ENCODE peak calls at places on chromosomes 3 and 15, in six cellular contexts. Q is H1, K is WTC11, V is K562, L is HCT116, F is HepG2. R is an unnamed sample.

GRCh38 chr3:123081718-123082369 is 15.0 kb downstream of the PDIA5 start:
- DNase-seq in Q (no peak), F (no peak), V (peak; percentile 22), L (no peak), K (no peak), R (no peak)

GRCh38 chr15:101437209-101437608 is 52.3 kb downstream of the PCSK6 start:
- DNase-seq in V (no peak), L (no peak), F (no peak), Q (peak; percentile 39), K (no peak), R (no peak)

GRCh38 chr3:23800731-23801130 is 5.0 kb upstream of the UBE2E1 start:
- DNase-seq in Q (no peak), L (peak; percentile 10), K (no peak), F (no peak), V (no peak), R (no peak)

GRCh38 chr3:81195483-81195882 is 566.0 kb downstream of the GBE1 start:
- DNase-seq in K (no peak), Q (no peak), F (no peak), V (no peak), L (no peak), R (no peak)

GRCh38 chr15:60928987-60929386 is 300.1 kb downstream of the RORA start:
- DNase-seq in K (no peak), L (no peak), F (no peak), Q (no peak), V (no peak), R (no peak)

GRCh38 chr3:14375192-14375591 is 27.2 kb upstream of the SLC6A6 start:
- DNase-seq in F (no peak), L (no peak), K (no peak), Q (no peak), V (peak; percentile 45), R (no peak)

GRCh38 chr15:89400121-89400996 is 65.7 kb upstream of the POLG start:
- DNase-seq in Q (no peak), L (no peak), V (no peak), F (no peak), K (peak; percentile 38), R (peak; percentile 28)

GRCh38 chr3:12869025-12869695 is 27.8 kb upstream of the RPL32 start:
- DNase-seq in Q (peak; percentile 92), K (peak; percentile 88), V (peak; percentile 92), L (no peak), F (no peak), R (peak; percentile 66)

GRCh38 chr3:154235330-154235729 is 89.0 kb downstream of the DHX36 start:
- DNase-seq in K (no peak), Q (no peak), L (no peak), F (no peak), V (no peak), R (no peak)

DNA sequence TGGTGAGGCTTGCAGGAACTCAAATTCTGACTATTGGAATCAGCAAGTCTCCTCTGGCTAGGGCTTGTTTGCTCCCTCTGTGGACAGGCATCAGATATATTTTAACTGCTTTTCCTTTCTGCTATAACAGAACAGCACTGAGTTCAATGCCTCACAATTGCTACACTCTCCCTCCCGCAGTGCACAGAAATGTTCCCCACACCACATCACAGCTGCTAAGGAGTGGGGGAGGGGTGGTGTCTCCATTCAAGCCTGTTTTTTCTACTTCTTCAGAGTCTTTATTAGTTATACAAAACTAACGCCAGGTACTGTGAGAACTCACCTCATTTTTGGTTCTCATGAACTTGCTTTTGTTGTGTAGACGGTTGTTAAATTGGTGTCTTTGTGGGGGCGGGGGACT is 68.5 kb downstream of the BCHE start:
- DNase-seq in Q (no peak), K (peak; percentile 15), L (no peak), V (no peak), F (no peak), R (no peak)
- TF ChIP-seq SP1 in Q (no peak), K (no peak), L (no peak), V (no peak), F (no peak), R (no peak)

GRCh38 chr3:141401584-141402475 is 33.5 kb downstream of the ZBTB38 start:
- DNase-seq in V (no peak), L (no peak), K (peak; percentile 56), Q (peak; percentile 69), F (no peak), R (peak; percentile 58)

GRCh38 chr3:141397996-141398395 is 29.7 kb downstream of the ZBTB38 start:
- DNase-seq in L (no peak), V (no peak), Q (no peak), F (no peak), K (no peak), R (no peak)

GRCh38 chr3:141399979-141400971 is 32.0 kb downstream of the ZBTB38 start:
- DNase-seq in Q (no peak), K (no peak), L (no peak), F (peak; percentile 97), V (no peak), R (no peak)

GRCh38 chr3:141401095-141401494 is 32.8 kb downstream of the ZBTB38 start:
- DNase-seq in K (no peak), F (no peak), Q (no peak), V (no peak), L (no peak), R (no peak)

GRCh38 chr3:141399200-141399599 is 30.9 kb downstream of the ZBTB38 start:
- DNase-seq in L (no peak), F (no peak), K (no peak), Q (no peak), V (no peak), R (no peak)
- TF ChIP-seq SP1 in L (no peak), F (no peak), K (no peak), Q (no peak), V (no peak), R (no peak)

DNA sequence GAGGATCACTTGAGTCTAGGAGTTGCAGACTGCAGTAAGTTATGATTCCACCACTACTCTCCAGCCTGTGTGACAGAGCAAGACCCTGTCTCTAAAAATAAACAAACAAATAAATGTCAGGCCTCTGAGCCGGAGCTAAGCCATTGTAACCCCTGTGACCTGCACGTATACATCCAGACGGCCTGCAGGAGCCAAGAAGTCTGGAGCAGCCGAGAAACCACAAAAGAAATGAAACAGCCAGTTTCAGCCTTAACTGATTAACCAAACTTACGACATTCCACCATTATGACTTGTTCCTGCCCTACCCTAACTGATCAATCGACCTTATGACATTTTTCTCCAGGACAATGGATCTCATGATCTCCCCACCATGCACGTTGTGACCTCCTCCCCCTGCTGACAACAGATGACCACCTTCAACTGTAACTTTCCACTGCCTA is 32.5 kb upstream of the ZKSCAN7 start:
- DNase-seq in Q (no peak), K (no peak), L (no peak), V (no peak), F (peak; percentile 67), R (no peak)
- TF ChIP-seq SP1 in Q (no peak), K (no peak), L (no peak), V (no peak), F (no peak), R (no peak)

GRCh38 chr15:57893075-57893474 is 172.4 kb downstream of the ALDH1A2 start:
- DNase-seq in L (no peak), K (no peak), F (no peak), V (no peak), Q (no peak), R (no peak)
- TF ChIP-seq SP1 in L (no peak), K (no peak), F (no peak), V (no peak), Q (no peak), R (no peak)

GRCh38 chr3:43762486-43762885 is 71.7 kb downstream of the ABHD5 start:
- DNase-seq in V (no peak), F (no peak), Q (no peak), K (no peak), L (no peak), R (no peak)

GRCh38 chr3:43766672-43767465 is 76.1 kb downstream of the ABHD5 start:
- DNase-seq in V (no peak), K (no peak), F (no peak), L (no peak), Q (no peak), R (no peak)

GRCh38 chr3:43764471-43764870 is 73.7 kb downstream of the ABHD5 start:
- DNase-seq in V (no peak), Q (no peak), F (no peak), K (no peak), L (no peak), R (no peak)

GRCh38 chr3:43764012-43764411 is 73.3 kb downstream of the ABHD5 start:
- DNase-seq in L (no peak), Q (no peak), F (no peak), K (no peak), V (no peak), R (no peak)

GRCh38 chr3:43765417-43766030 is 74.8 kb downstream of the ABHD5 start:
- DNase-seq in L (no peak), F (no peak), Q (no peak), K (no peak), V (no peak), R (no peak)
- TF ChIP-seq SP1 in L (no peak), F (no peak), Q (no peak), K (no peak), V (no peak), R (no peak)

DNA sequence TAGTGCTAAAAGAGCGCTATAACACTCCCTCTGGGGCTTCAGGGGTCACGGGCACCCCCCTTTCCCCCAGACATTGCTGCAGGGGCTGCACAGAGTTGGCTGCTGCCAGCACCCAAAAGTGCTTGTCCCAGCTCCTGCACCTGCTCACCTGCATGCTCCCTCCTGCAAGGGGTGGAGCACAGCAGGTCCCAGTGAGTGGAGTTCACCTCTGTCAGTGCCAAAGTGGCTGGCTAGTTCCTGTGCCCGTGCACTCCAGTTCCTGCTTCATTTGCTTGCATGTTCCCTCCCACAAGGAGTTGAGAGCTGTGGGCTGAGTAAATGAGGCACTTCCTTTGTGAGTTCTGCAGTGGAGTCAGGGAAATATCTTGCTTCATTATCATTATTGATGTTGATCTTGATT is 476.9 kb downstream of the SQOR start:
- DNase-seq in L (no peak), Q (no peak), F (no peak), K (no peak), V (no peak), R (no peak)
- TF ChIP-seq SP1 in L (no peak), Q (no peak), F (no peak), K (no peak), V (no peak), R (no peak)

DNA sequence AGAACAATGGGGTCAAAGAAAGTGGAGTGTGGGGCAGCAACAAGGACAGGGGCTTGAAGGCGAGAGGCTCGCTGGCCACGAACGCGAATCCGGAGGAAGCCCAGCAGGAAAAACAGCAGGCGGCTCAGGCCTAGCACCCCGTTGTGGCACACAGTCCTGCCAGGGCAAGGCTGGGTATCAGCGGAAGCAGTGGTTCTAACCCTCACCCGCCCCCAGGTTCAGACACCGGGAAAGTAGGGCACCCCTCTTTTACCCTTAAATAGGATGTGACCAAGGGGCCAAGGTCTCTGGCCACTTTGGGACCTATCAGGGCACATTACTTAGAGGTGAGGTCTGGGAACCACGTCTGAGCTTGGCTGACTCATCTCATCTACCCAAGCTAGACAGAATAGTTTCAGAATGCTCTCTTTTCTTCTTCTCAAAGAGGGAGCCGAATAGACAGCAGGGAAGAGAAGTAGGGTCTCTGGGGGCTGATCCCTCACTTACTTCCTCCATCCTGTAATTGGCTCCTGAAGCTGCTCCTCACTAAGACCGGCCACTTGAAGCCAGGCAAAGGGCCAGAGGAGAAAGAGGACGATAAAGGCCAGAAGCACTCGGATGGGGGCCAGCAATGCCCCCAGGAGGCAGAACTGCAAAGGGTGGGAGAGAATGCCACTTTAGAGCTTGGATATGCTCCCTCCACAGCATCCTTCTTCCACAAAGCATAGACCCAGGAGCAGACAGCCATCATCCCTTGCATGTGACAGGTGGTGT is 1.7 kb downstream of the LPCAT4 start:
- DNase-seq in L (no peak), Q (no peak), F (no peak), K (no peak), V (no peak), R (no peak)
- TF ChIP-seq SP1 in L (no peak), Q (peak; percentile 34), F (no peak), K (no peak), V (no peak), R (no peak)

GRCh38 chr3:127853681-127854080 is 31.4 kb upstream of the MGLL start:
- DNase-seq in Q (peak; percentile 43), V (peak; percentile 11), K (peak; percentile 25), F (peak; percentile 17), L (no peak), R (no peak)
- TF ChIP-seq SP1 in Q (no peak), V (no peak), K (no peak), F (no peak), L (no peak), R (no peak)

R was measured in HEK293T.